ENCODE peak calls at places on chromosome 13, in eight cellular contexts. W is T1000; F is suprapubic skin; Q is GM19239; A is NCI-H1092; E is activated CD4-positive, CD25-positive, alpha-beta regulatory T cell treated with anti-CD3 and anti-CD28 coated beads, Interleukin-2, amount 50 U/mL, for 16 hours; T is HuH-7; U is dorsolateral prefrontal cortex. R is an unnamed sample.

GRCh38 chr13:38239874-38240273 is 109.8 kb upstream of the UFM1 start:
- DNase-seq in F (no peak), T (no peak), A (no peak), E (no peak), Q (no peak), W (no peak), U (no peak), R (no peak)

GRCh38 chr13:25659091-25659502 is 287.3 kb downstream of the ATP8A2 start:
- DNase-seq in W (no peak), Q (no peak), E (no peak), U (no peak), A (peak; percentile 85), F (no peak), T (no peak), R (no peak)

GRCh38 chr13:70107498-70108271 is at the start of gene ATXN8OS:
- DNase-seq in F (no peak), U (no peak), E (no peak), Q (no peak), A (peak; percentile 66), T (no peak), W (no peak), R (no peak)

GRCh38 chr13:23945612-23946011 is 48.3 kb upstream of the C1QTNF9B start:
- DNase-seq in F (no peak), U (no peak), T (no peak), Q (no peak), W (no peak), E (no peak), A (no peak), R (no peak)

GRCh38 chr13:112068531-112069062 is 1.6 kb downstream of the SOX1 start:
- DNase-seq in U (no peak), A (no peak), W (no peak), T (no peak), F (no peak), Q (no peak), E (no peak), R (no peak)

GRCh38 chr13:80604094-80604493 is 263.2 kb upstream of the SPRY2 start:
- DNase-seq in A (no peak), W (no peak), Q (no peak), E (no peak), U (no peak), T (no peak), F (no peak), R (no peak)

GRCh38 chr13:109698779-109699178 is 87.6 kb downstream of the IRS2 start:
- DNase-seq in T (no peak), Q (no peak), A (no peak), E (no peak), W (no peak), F (no peak), U (no peak), R (no peak)

GRCh38 chr13:87042946-87043345 is 628.2 kb upstream of the SLITRK5 start:
- DNase-seq in Q (no peak), E (no peak), U (no peak), A (no peak), W (no peak), T (no peak), F (no peak), R (no peak)

GRCh38 chr13:98798849-98799645 is 46.6 kb upstream of the SLC15A1 start:
- DNase-seq in W (no peak), E (no peak), A (no peak), T (no peak), Q (no peak), F (no peak), U (no peak), R (no peak)

GRCh38 chr13:24254151-24254810 is 55.1 kb upstream of the C1QTNF9 start:
- DNase-seq in E (peak; percentile 37), A (no peak), F (no peak), T (no peak), U (no peak), W (no peak), Q (no peak), R (no peak)

GRCh38 chr13:72384879-72385278 is 342.6 kb downstream of the MZT1 start:
- DNase-seq in Q (no peak), T (no peak), F (no peak), U (no peak), W (no peak), E (no peak), A (no peak), R (no peak)

GRCh38 chr13:33207616-33207964 is 78.0 kb downstream of the STARD13 start:
- DNase-seq in A (no peak), E (no peak), W (no peak), F (peak; percentile 76), Q (no peak), T (no peak), U (no peak), R (peak; percentile 91)

GRCh38 chr13:21124853-21125252 is 51.5 kb downstream of the SKA3 start:
- DNase-seq in U (peak; percentile 78), E (no peak), A (peak; percentile 63), Q (no peak), W (no peak), T (no peak), F (peak; percentile 47), R (peak; percentile 97)

GRCh38 chr13:72201726-72202125 is 334.7 kb upstream of the DACH1 start:
- DNase-seq in A (no peak), E (no peak), W (no peak), U (no peak), T (no peak), F (no peak), Q (no peak), R (no peak)

GRCh38 chr13:112742583-112742982 is 52.7 kb downstream of the ATP11A start:
- DNase-seq in A (no peak), W (no peak), F (no peak), T (no peak), E (no peak), Q (no peak), U (no peak), R (no peak)

GRCh38 chr13:108342369-108343289 is 73.1 kb downstream of the TNFSF13B start:
- DNase-seq in E (no peak), Q (no peak), U (no peak), W (no peak), F (no peak), A (peak; percentile 5), T (no peak), R (peak; percentile 31)

GRCh38 chr13:29210676-29211075 is 384.8 kb downstream of the SLC7A1 start:
- DNase-seq in T (no peak), E (no peak), A (no peak), U (no peak), W (no peak), Q (no peak), F (no peak), R (peak; percentile 39)

GRCh38 chr13:32881792-32882175 is 134.4 kb upstream of the KL start:
- DNase-seq in E (no peak), U (no peak), T (no peak), Q (no peak), F (no peak), W (no peak), A (no peak), R (no peak)

GRCh38 chr13:102020611-102021216 is 381.1 kb downstream of the FGF14 start:
- DNase-seq in F (no peak), Q (no peak), A (no peak), T (no peak), U (no peak), W (peak; percentile 0), E (no peak), R (peak; percentile 57)

GRCh38 chr13:32956595-32956933 is 59.7 kb upstream of the KL start:
- DNase-seq in T (no peak), W (no peak), F (no peak), Q (no peak), U (no peak), E (no peak), A (no peak), R (peak; percentile 40)

GRCh38 chr13:30408319-30409101 is 13.8 kb upstream of the UBE2L5 start:
- DNase-seq in F (peak; percentile 98), E (peak; percentile 77), Q (peak; percentile 86), U (peak; percentile 92), A (peak; percentile 55), T (peak; percentile 73), W (peak; percentile 72), R (peak; percentile 94)

GRCh38 chr13:41547253-41548000 is 90.1 kb downstream of the RGCC start:
- DNase-seq in Q (no peak), F (no peak), E (no peak), T (no peak), W (no peak), A (no peak), U (peak; percentile 60), R (no peak)

GRCh38 chr13:93079294-93079693 is 147.3 kb upstream of the GPC6 start:
- DNase-seq in F (no peak), T (no peak), W (no peak), Q (no peak), U (no peak), A (no peak), E (no peak), R (no peak)

GRCh38 chr13:66933994-66934393 is 296.1 kb downstream of the PCDH9 start:
- DNase-seq in W (peak; percentile 22), Q (no peak), E (no peak), F (no peak), A (no peak), T (no peak), U (no peak), R (no peak)

GRCh38 chr13:98068511-98068910 is 74.4 kb upstream of the FARP1 start:
- DNase-seq in A (no peak), U (no peak), F (no peak), E (no peak), T (no peak), Q (no peak), W (no peak), R (no peak)

GRCh38 chr13:87524775-87525174 is 146.4 kb upstream of the SLITRK5 start:
- DNase-seq in E (no peak), U (no peak), A (no peak), W (no peak), T (no peak), Q (no peak), F (no peak), R (no peak)

GRCh38 chr13:21735621-21736401 is 64.9 kb downstream of the FGF9 start:
- DNase-seq in A (peak; percentile 37), W (no peak), F (no peak), T (no peak), E (no peak), Q (no peak), U (peak; percentile 75), R (no peak)

GRCh38 chr13:20990910-20991525 is 70.4 kb downstream of the LATS2 start:
- DNase-seq in W (no peak), F (no peak), T (no peak), Q (no peak), U (no peak), E (no peak), A (no peak), R (no peak)